ENCODE peak calls at places on chromosomes 6 and 20, in eight cellular contexts. One of them, this sample, is unnamed.

GRCh38 chr6:28263946-28264345 is 3.0 kb upstream of the ZSCAN26 start:
- DNase-seq in activated CD4-positive, CD25-positive, alpha-beta regulatory T cell: no peak
- DNase-seq in stimulated activated naive B cell treated with anti-CD40 and anti-IgM and Interleukin-4, amounts not matched to agents 10 μg/mL and 1 μg/mL and 100 μg/mL, for 72 hours: no peak
- DNase-seq in RPMI7951: no peak
- DNase-seq in Caco-2: no peak
- DNase-seq in fibroblast of villous mesenchyme: no peak
- DNase-seq in right cardiac atrium: no peak
- DNase-seq in activated naive CD4-positive, alpha-beta T cell: no peak
- DNase-seq in this sample: no peak

GRCh38 chr20:60209048-60209447 is 250.8 kb downstream of the CDH26 start:
- DNase-seq in activated CD4-positive, CD25-positive, alpha-beta regulatory T cell: no peak
- DNase-seq in stimulated activated naive B cell treated with anti-CD40 and anti-IgM and Interleukin-4, amounts not matched to agents 10 μg/mL and 1 μg/mL and 100 μg/mL, for 72 hours: no peak
- DNase-seq in RPMI7951: peak; percentile 47
- DNase-seq in Caco-2: no peak
- DNase-seq in fibroblast of villous mesenchyme: no peak
- DNase-seq in right cardiac atrium: no peak
- DNase-seq in activated naive CD4-positive, alpha-beta T cell: no peak
- DNase-seq in this sample: peak; percentile 48

GRCh38 chr6:19851273-19852089 is 14.3 kb downstream of the ID4 start:
- DNase-seq in activated CD4-positive, CD25-positive, alpha-beta regulatory T cell: no peak
- DNase-seq in stimulated activated naive B cell treated with anti-CD40 and anti-IgM and Interleukin-4, amounts not matched to agents 10 μg/mL and 1 μg/mL and 100 μg/mL, for 72 hours: no peak
- DNase-seq in RPMI7951: peak; percentile 34
- DNase-seq in Caco-2: peak; percentile 45
- DNase-seq in fibroblast of villous mesenchyme: peak; percentile 77
- DNase-seq in right cardiac atrium: no peak
- DNase-seq in activated naive CD4-positive, alpha-beta T cell: no peak
- DNase-seq in this sample: no peak

GRCh38 chr6:6244624-6245023 is 75.8 kb downstream of the F13A1 start:
- DNase-seq in activated CD4-positive, CD25-positive, alpha-beta regulatory T cell: no peak
- DNase-seq in stimulated activated naive B cell treated with anti-CD40 and anti-IgM and Interleukin-4, amounts not matched to agents 10 μg/mL and 1 μg/mL and 100 μg/mL, for 72 hours: no peak
- DNase-seq in RPMI7951: no peak
- DNase-seq in Caco-2: no peak
- DNase-seq in fibroblast of villous mesenchyme: no peak
- DNase-seq in right cardiac atrium: no peak
- DNase-seq in activated naive CD4-positive, alpha-beta T cell: no peak
- DNase-seq in this sample: no peak

GRCh38 chr6:24883618-24884017 is 52.1 kb downstream of the RIPOR2 start:
- DNase-seq in activated CD4-positive, CD25-positive, alpha-beta regulatory T cell: no peak
- DNase-seq in stimulated activated naive B cell treated with anti-CD40 and anti-IgM and Interleukin-4, amounts not matched to agents 10 μg/mL and 1 μg/mL and 100 μg/mL, for 72 hours: peak; percentile 39
- DNase-seq in RPMI7951: peak; percentile 81
- DNase-seq in Caco-2: no peak
- DNase-seq in fibroblast of villous mesenchyme: peak; percentile 16
- DNase-seq in right cardiac atrium: no peak
- DNase-seq in activated naive CD4-positive, alpha-beta T cell: no peak
- DNase-seq in this sample: no peak

GRCh38 chr6:86331889-86332288 is 605.4 kb upstream of the HTR1E start:
- DNase-seq in activated CD4-positive, CD25-positive, alpha-beta regulatory T cell: no peak
- DNase-seq in stimulated activated naive B cell treated with anti-CD40 and anti-IgM and Interleukin-4, amounts not matched to agents 10 μg/mL and 1 μg/mL and 100 μg/mL, for 72 hours: no peak
- DNase-seq in RPMI7951: no peak
- DNase-seq in Caco-2: no peak
- DNase-seq in fibroblast of villous mesenchyme: no peak
- DNase-seq in right cardiac atrium: no peak
- DNase-seq in activated naive CD4-positive, alpha-beta T cell: no peak
- DNase-seq in this sample: no peak

GRCh38 chr6:43634702-43635303 is 837 bp upstream of the MAD2L1BP start:
- DNase-seq in activated CD4-positive, CD25-positive, alpha-beta regulatory T cell: no peak
- DNase-seq in stimulated activated naive B cell treated with anti-CD40 and anti-IgM and Interleukin-4, amounts not matched to agents 10 μg/mL and 1 μg/mL and 100 μg/mL, for 72 hours: no peak
- DNase-seq in RPMI7951: no peak
- DNase-seq in Caco-2: no peak
- DNase-seq in fibroblast of villous mesenchyme: no peak
- DNase-seq in right cardiac atrium: no peak
- DNase-seq in activated naive CD4-positive, alpha-beta T cell: no peak
- DNase-seq in this sample: no peak

GRCh38 chr6:106562001-106562400 is 67.3 kb downstream of the RTN4IP1 start:
- DNase-seq in activated CD4-positive, CD25-positive, alpha-beta regulatory T cell: no peak
- DNase-seq in stimulated activated naive B cell treated with anti-CD40 and anti-IgM and Interleukin-4, amounts not matched to agents 10 μg/mL and 1 μg/mL and 100 μg/mL, for 72 hours: no peak
- DNase-seq in RPMI7951: no peak
- DNase-seq in Caco-2: no peak
- DNase-seq in fibroblast of villous mesenchyme: peak; percentile 65
- DNase-seq in right cardiac atrium: no peak
- DNase-seq in activated naive CD4-positive, alpha-beta T cell: no peak
- DNase-seq in this sample: no peak

GRCh38 chr6:68638225-68638900 is 3.3 kb downstream of the ADGRB3 start:
- DNase-seq in activated CD4-positive, CD25-positive, alpha-beta regulatory T cell: no peak
- DNase-seq in stimulated activated naive B cell treated with anti-CD40 and anti-IgM and Interleukin-4, amounts not matched to agents 10 μg/mL and 1 μg/mL and 100 μg/mL, for 72 hours: no peak
- DNase-seq in RPMI7951: no peak
- DNase-seq in Caco-2: no peak
- DNase-seq in fibroblast of villous mesenchyme: peak; percentile 56
- DNase-seq in right cardiac atrium: peak; percentile 63
- DNase-seq in activated naive CD4-positive, alpha-beta T cell: no peak
- DNase-seq in this sample: no peak

GRCh38 chr20:50163570-50164317 is 10.2 kb upstream of the PEDS1 start:
- DNase-seq in activated CD4-positive, CD25-positive, alpha-beta regulatory T cell: no peak
- DNase-seq in stimulated activated naive B cell treated with anti-CD40 and anti-IgM and Interleukin-4, amounts not matched to agents 10 μg/mL and 1 μg/mL and 100 μg/mL, for 72 hours: no peak
- DNase-seq in RPMI7951: peak; percentile 87
- DNase-seq in Caco-2: no peak
- DNase-seq in fibroblast of villous mesenchyme: peak; percentile 72
- DNase-seq in right cardiac atrium: peak; percentile 67
- DNase-seq in activated naive CD4-positive, alpha-beta T cell: no peak
- DNase-seq in this sample: no peak

GRCh38 chr20:53463101-53463972 is 130.3 kb downstream of the ZNF217 start:
- DNase-seq in activated CD4-positive, CD25-positive, alpha-beta regulatory T cell: no peak
- DNase-seq in stimulated activated naive B cell treated with anti-CD40 and anti-IgM and Interleukin-4, amounts not matched to agents 10 μg/mL and 1 μg/mL and 100 μg/mL, for 72 hours: no peak
- DNase-seq in RPMI7951: no peak
- DNase-seq in Caco-2: no peak
- DNase-seq in fibroblast of villous mesenchyme: no peak
- DNase-seq in right cardiac atrium: no peak
- DNase-seq in activated naive CD4-positive, alpha-beta T cell: no peak
- DNase-seq in this sample: no peak

GRCh38 chr6:85574932-85575598 is 18.6 kb downstream of the SNX14 start:
- DNase-seq in activated CD4-positive, CD25-positive, alpha-beta regulatory T cell: no peak
- DNase-seq in stimulated activated naive B cell treated with anti-CD40 and anti-IgM and Interleukin-4, amounts not matched to agents 10 μg/mL and 1 μg/mL and 100 μg/mL, for 72 hours: no peak
- DNase-seq in RPMI7951: peak; percentile 26
- DNase-seq in Caco-2: no peak
- DNase-seq in fibroblast of villous mesenchyme: peak; percentile 38
- DNase-seq in right cardiac atrium: no peak
- DNase-seq in activated naive CD4-positive, alpha-beta T cell: no peak
- DNase-seq in this sample: no peak

GRCh38 chr6:22445946-22446345 is 123.4 kb upstream of the HDGFL1 start:
- DNase-seq in activated CD4-positive, CD25-positive, alpha-beta regulatory T cell: no peak
- DNase-seq in stimulated activated naive B cell treated with anti-CD40 and anti-IgM and Interleukin-4, amounts not matched to agents 10 μg/mL and 1 μg/mL and 100 μg/mL, for 72 hours: no peak
- DNase-seq in RPMI7951: no peak
- DNase-seq in Caco-2: no peak
- DNase-seq in fibroblast of villous mesenchyme: no peak
- DNase-seq in right cardiac atrium: no peak
- DNase-seq in activated naive CD4-positive, alpha-beta T cell: no peak
- DNase-seq in this sample: no peak

GRCh38 chr6:79895382-79896100 is 51.8 kb downstream of the ELOVL4 start:
- DNase-seq in activated CD4-positive, CD25-positive, alpha-beta regulatory T cell: no peak
- DNase-seq in stimulated activated naive B cell treated with anti-CD40 and anti-IgM and Interleukin-4, amounts not matched to agents 10 μg/mL and 1 μg/mL and 100 μg/mL, for 72 hours: no peak
- DNase-seq in RPMI7951: no peak
- DNase-seq in Caco-2: no peak
- DNase-seq in fibroblast of villous mesenchyme: no peak
- DNase-seq in right cardiac atrium: no peak
- DNase-seq in activated naive CD4-positive, alpha-beta T cell: no peak
- DNase-seq in this sample: no peak

GRCh38 chr20:2751347-2751867 is 49.0 kb downstream of the CPXM1 start:
- DNase-seq in activated CD4-positive, CD25-positive, alpha-beta regulatory T cell: no peak
- DNase-seq in stimulated activated naive B cell treated with anti-CD40 and anti-IgM and Interleukin-4, amounts not matched to agents 10 μg/mL and 1 μg/mL and 100 μg/mL, for 72 hours: no peak
- DNase-seq in RPMI7951: no peak
- DNase-seq in Caco-2: peak; percentile 42
- DNase-seq in fibroblast of villous mesenchyme: peak; percentile 14
- DNase-seq in right cardiac atrium: no peak
- DNase-seq in activated naive CD4-positive, alpha-beta T cell: no peak
- DNase-seq in this sample: no peak

GRCh38 chr6:116536216-116536621 is 9.3 kb downstream of the TRAPPC3L start:
- DNase-seq in activated CD4-positive, CD25-positive, alpha-beta regulatory T cell: no peak
- DNase-seq in stimulated activated naive B cell treated with anti-CD40 and anti-IgM and Interleukin-4, amounts not matched to agents 10 μg/mL and 1 μg/mL and 100 μg/mL, for 72 hours: peak; percentile 3
- DNase-seq in RPMI7951: peak; percentile 67
- DNase-seq in Caco-2: no peak
- DNase-seq in fibroblast of villous mesenchyme: peak; percentile 73
- DNase-seq in right cardiac atrium: no peak
- DNase-seq in activated naive CD4-positive, alpha-beta T cell: no peak
- DNase-seq in this sample: peak; percentile 47

GRCh38 chr6:152062476-152062875 is 255.0 kb downstream of the ESR1 start:
- DNase-seq in activated CD4-positive, CD25-positive, alpha-beta regulatory T cell: no peak
- DNase-seq in stimulated activated naive B cell treated with anti-CD40 and anti-IgM and Interleukin-4, amounts not matched to agents 10 μg/mL and 1 μg/mL and 100 μg/mL, for 72 hours: no peak
- DNase-seq in RPMI7951: no peak
- DNase-seq in Caco-2: no peak
- DNase-seq in fibroblast of villous mesenchyme: no peak
- DNase-seq in right cardiac atrium: no peak
- DNase-seq in activated naive CD4-positive, alpha-beta T cell: no peak
- DNase-seq in this sample: no peak

GRCh38 chr6:95321106-95321505 is 256.2 kb upstream of the MANEA start:
- DNase-seq in activated CD4-positive, CD25-positive, alpha-beta regulatory T cell: no peak
- DNase-seq in stimulated activated naive B cell treated with anti-CD40 and anti-IgM and Interleukin-4, amounts not matched to agents 10 μg/mL and 1 μg/mL and 100 μg/mL, for 72 hours: no peak
- DNase-seq in RPMI7951: no peak
- DNase-seq in Caco-2: no peak
- DNase-seq in fibroblast of villous mesenchyme: no peak
- DNase-seq in right cardiac atrium: no peak
- DNase-seq in activated naive CD4-positive, alpha-beta T cell: no peak
- DNase-seq in this sample: no peak

GRCh38 chr6:20212392-20213111 is at the start of gene MBOAT1:
- DNase-seq in activated CD4-positive, CD25-positive, alpha-beta regulatory T cell: peak; percentile 24
- DNase-seq in stimulated activated naive B cell treated with anti-CD40 and anti-IgM and Interleukin-4, amounts not matched to agents 10 μg/mL and 1 μg/mL and 100 μg/mL, for 72 hours: peak; percentile 50
- DNase-seq in RPMI7951: peak; percentile 94
- DNase-seq in Caco-2: peak; percentile 91
- DNase-seq in fibroblast of villous mesenchyme: peak; percentile 92
- DNase-seq in right cardiac atrium: peak; percentile 98
- DNase-seq in activated naive CD4-positive, alpha-beta T cell: peak; percentile 20
- DNase-seq in this sample: peak; percentile 76

GRCh38 chr6:104325341-104326172 is 534.2 kb downstream of the HACE1 start:
- DNase-seq in activated CD4-positive, CD25-positive, alpha-beta regulatory T cell: no peak
- DNase-seq in stimulated activated naive B cell treated with anti-CD40 and anti-IgM and Interleukin-4, amounts not matched to agents 10 μg/mL and 1 μg/mL and 100 μg/mL, for 72 hours: no peak
- DNase-seq in RPMI7951: no peak
- DNase-seq in Caco-2: no peak
- DNase-seq in fibroblast of villous mesenchyme: peak; percentile 45
- DNase-seq in right cardiac atrium: no peak
- DNase-seq in activated naive CD4-positive, alpha-beta T cell: no peak
- DNase-seq in this sample: no peak

GRCh38 chr6:117195728-117196127 is 69.6 kb upstream of the VGLL2 start:
- DNase-seq in activated CD4-positive, CD25-positive, alpha-beta regulatory T cell: no peak
- DNase-seq in stimulated activated naive B cell treated with anti-CD40 and anti-IgM and Interleukin-4, amounts not matched to agents 10 μg/mL and 1 μg/mL and 100 μg/mL, for 72 hours: no peak
- DNase-seq in RPMI7951: no peak
- DNase-seq in Caco-2: no peak
- DNase-seq in fibroblast of villous mesenchyme: no peak
- DNase-seq in right cardiac atrium: no peak
- DNase-seq in activated naive CD4-positive, alpha-beta T cell: no peak
- DNase-seq in this sample: no peak

GRCh38 chr20:20161611-20162010 is 109.3 kb downstream of the CFAP61 start:
- DNase-seq in activated CD4-positive, CD25-positive, alpha-beta regulatory T cell: no peak
- DNase-seq in stimulated activated naive B cell treated with anti-CD40 and anti-IgM and Interleukin-4, amounts not matched to agents 10 μg/mL and 1 μg/mL and 100 μg/mL, for 72 hours: no peak
- DNase-seq in RPMI7951: no peak
- DNase-seq in Caco-2: no peak
- DNase-seq in fibroblast of villous mesenchyme: no peak
- DNase-seq in right cardiac atrium: peak; percentile 16
- DNase-seq in activated naive CD4-positive, alpha-beta T cell: no peak
- DNase-seq in this sample: no peak

GRCh38 chr20:47610945-47611250 is 109.2 kb downstream of the NCOA3 start:
- DNase-seq in activated CD4-positive, CD25-positive, alpha-beta regulatory T cell: no peak
- DNase-seq in stimulated activated naive B cell treated with anti-CD40 and anti-IgM and Interleukin-4, amounts not matched to agents 10 μg/mL and 1 μg/mL and 100 μg/mL, for 72 hours: no peak
- DNase-seq in RPMI7951: no peak
- DNase-seq in Caco-2: no peak
- DNase-seq in fibroblast of villous mesenchyme: no peak
- DNase-seq in right cardiac atrium: no peak
- DNase-seq in activated naive CD4-positive, alpha-beta T cell: no peak
- DNase-seq in this sample: no peak

GRCh38 chr6:36533321-36533720 is 14.0 kb downstream of the STK38 start:
- DNase-seq in activated CD4-positive, CD25-positive, alpha-beta regulatory T cell: no peak
- DNase-seq in stimulated activated naive B cell treated with anti-CD40 and anti-IgM and Interleukin-4, amounts not matched to agents 10 μg/mL and 1 μg/mL and 100 μg/mL, for 72 hours: no peak
- DNase-seq in RPMI7951: no peak
- DNase-seq in Caco-2: no peak
- DNase-seq in fibroblast of villous mesenchyme: peak; percentile 21
- DNase-seq in right cardiac atrium: no peak
- DNase-seq in activated naive CD4-positive, alpha-beta T cell: no peak
- DNase-seq in this sample: no peak

GRCh38 chr6:154805288-154805911 is 72.2 kb downstream of the SCAF8 start:
- DNase-seq in activated CD4-positive, CD25-positive, alpha-beta regulatory T cell: no peak
- DNase-seq in stimulated activated naive B cell treated with anti-CD40 and anti-IgM and Interleukin-4, amounts not matched to agents 10 μg/mL and 1 μg/mL and 100 μg/mL, for 72 hours: no peak
- DNase-seq in RPMI7951: peak; percentile 30
- DNase-seq in Caco-2: no peak
- DNase-seq in fibroblast of villous mesenchyme: peak; percentile 74
- DNase-seq in right cardiac atrium: no peak
- DNase-seq in activated naive CD4-positive, alpha-beta T cell: no peak
- DNase-seq in this sample: no peak

GRCh38 chr20:47710665-47711045 is 74.6 kb downstream of the SULF2 start:
- DNase-seq in activated CD4-positive, CD25-positive, alpha-beta regulatory T cell: no peak
- DNase-seq in stimulated activated naive B cell treated with anti-CD40 and anti-IgM and Interleukin-4, amounts not matched to agents 10 μg/mL and 1 μg/mL and 100 μg/mL, for 72 hours: no peak
- DNase-seq in RPMI7951: no peak
- DNase-seq in Caco-2: no peak
- DNase-seq in fibroblast of villous mesenchyme: no peak
- DNase-seq in right cardiac atrium: no peak
- DNase-seq in activated naive CD4-positive, alpha-beta T cell: no peak
- DNase-seq in this sample: peak; percentile 11

GRCh38 chr20:54167909-54168872 is 5.6 kb downstream of the CYP24A1 start:
- DNase-seq in activated CD4-positive, CD25-positive, alpha-beta regulatory T cell: no peak
- DNase-seq in stimulated activated naive B cell treated with anti-CD40 and anti-IgM and Interleukin-4, amounts not matched to agents 10 μg/mL and 1 μg/mL and 100 μg/mL, for 72 hours: no peak
- DNase-seq in RPMI7951: peak; percentile 37
- DNase-seq in Caco-2: no peak
- DNase-seq in fibroblast of villous mesenchyme: no peak
- DNase-seq in right cardiac atrium: peak; percentile 39
- DNase-seq in activated naive CD4-positive, alpha-beta T cell: no peak
- DNase-seq in this sample: no peak

GRCh38 chr6:105178110-105178509 is 1.7 kb downstream of the POPDC3 start:
- DNase-seq in activated CD4-positive, CD25-positive, alpha-beta regulatory T cell: no peak
- DNase-seq in stimulated activated naive B cell treated with anti-CD40 and anti-IgM and Interleukin-4, amounts not matched to agents 10 μg/mL and 1 μg/mL and 100 μg/mL, for 72 hours: no peak
- DNase-seq in RPMI7951: peak; percentile 86
- DNase-seq in Caco-2: no peak
- DNase-seq in fibroblast of villous mesenchyme: peak; percentile 76
- DNase-seq in right cardiac atrium: no peak
- DNase-seq in activated naive CD4-positive, alpha-beta T cell: no peak
- DNase-seq in this sample: no peak

GRCh38 chr6:131950767-131951575 is at the start of gene CCN2:
- DNase-seq in activated CD4-positive, CD25-positive, alpha-beta regulatory T cell: no peak
- DNase-seq in stimulated activated naive B cell treated with anti-CD40 and anti-IgM and Interleukin-4, amounts not matched to agents 10 μg/mL and 1 μg/mL and 100 μg/mL, for 72 hours: peak; percentile 26
- DNase-seq in RPMI7951: peak; percentile 98
- DNase-seq in Caco-2: peak; percentile 96
- DNase-seq in fibroblast of villous mesenchyme: peak; percentile 94
- DNase-seq in right cardiac atrium: peak; percentile 94
- DNase-seq in activated naive CD4-positive, alpha-beta T cell: no peak
- DNase-seq in this sample: no peak

GRCh38 chr20:50582591-50583234 is 72.5 kb downstream of the PTPN1 start:
- DNase-seq in activated CD4-positive, CD25-positive, alpha-beta regulatory T cell: no peak
- DNase-seq in stimulated activated naive B cell treated with anti-CD40 and anti-IgM and Interleukin-4, amounts not matched to agents 10 μg/mL and 1 μg/mL and 100 μg/mL, for 72 hours: no peak
- DNase-seq in RPMI7951: no peak
- DNase-seq in Caco-2: no peak
- DNase-seq in fibroblast of villous mesenchyme: no peak
- DNase-seq in right cardiac atrium: peak; percentile 54
- DNase-seq in activated naive CD4-positive, alpha-beta T cell: no peak
- DNase-seq in this sample: no peak

GRCh38 chr6:73134588-73134987 is 90.7 kb downstream of the KHDC1L start:
- DNase-seq in activated CD4-positive, CD25-positive, alpha-beta regulatory T cell: no peak
- DNase-seq in stimulated activated naive B cell treated with anti-CD40 and anti-IgM and Interleukin-4, amounts not matched to agents 10 μg/mL and 1 μg/mL and 100 μg/mL, for 72 hours: peak; percentile 18
- DNase-seq in RPMI7951: peak; percentile 38
- DNase-seq in Caco-2: peak; percentile 53
- DNase-seq in fibroblast of villous mesenchyme: peak; percentile 22
- DNase-seq in right cardiac atrium: peak; percentile 16
- DNase-seq in activated naive CD4-positive, alpha-beta T cell: peak; percentile 0
- DNase-seq in this sample: no peak

GRCh38 chr6:16739329-16739801 is 21.9 kb downstream of the ATXN1 start:
- DNase-seq in activated CD4-positive, CD25-positive, alpha-beta regulatory T cell: no peak
- DNase-seq in stimulated activated naive B cell treated with anti-CD40 and anti-IgM and Interleukin-4, amounts not matched to agents 10 μg/mL and 1 μg/mL and 100 μg/mL, for 72 hours: no peak
- DNase-seq in RPMI7951: peak; percentile 72
- DNase-seq in Caco-2: no peak
- DNase-seq in fibroblast of villous mesenchyme: peak; percentile 69
- DNase-seq in right cardiac atrium: no peak
- DNase-seq in activated naive CD4-positive, alpha-beta T cell: no peak
- DNase-seq in this sample: no peak

GRCh38 chr20:49207071-49207470 is 12.1 kb upstream of the DDX27 start:
- DNase-seq in activated CD4-positive, CD25-positive, alpha-beta regulatory T cell: no peak
- DNase-seq in stimulated activated naive B cell treated with anti-CD40 and anti-IgM and Interleukin-4, amounts not matched to agents 10 μg/mL and 1 μg/mL and 100 μg/mL, for 72 hours: no peak
- DNase-seq in RPMI7951: no peak
- DNase-seq in Caco-2: peak; percentile 67
- DNase-seq in fibroblast of villous mesenchyme: no peak
- DNase-seq in right cardiac atrium: no peak
- DNase-seq in activated naive CD4-positive, alpha-beta T cell: no peak
- DNase-seq in this sample: no peak

GRCh38 chr6:100283288-100283687 is 181.4 kb downstream of the SIM1 start:
- DNase-seq in activated CD4-positive, CD25-positive, alpha-beta regulatory T cell: no peak
- DNase-seq in stimulated activated naive B cell treated with anti-CD40 and anti-IgM and Interleukin-4, amounts not matched to agents 10 μg/mL and 1 μg/mL and 100 μg/mL, for 72 hours: no peak
- DNase-seq in RPMI7951: peak; percentile 80
- DNase-seq in Caco-2: peak; percentile 43
- DNase-seq in fibroblast of villous mesenchyme: peak; percentile 17
- DNase-seq in right cardiac atrium: no peak
- DNase-seq in activated naive CD4-positive, alpha-beta T cell: no peak
- DNase-seq in this sample: no peak